ENCODE peak calls at places on chromosomes 2 and 18, in five cellular contexts. F is endothelial cell of umbilical vein, C is H1, S is HepG2, Y is K562. M is an unnamed sample. For H3K4me1, the result is how much of the 10 kb centered on the place peaks cover.

GRCh38 chr2:59301466-59302402 is 1060.6 kb upstream of the FANCL start:
- DNase-seq in F (peak), C (no peak), S (peak), Y (peak), M (peak)

GRCh38 chr2:104078431-104079157 is 775.3 kb upstream of the POU3F3 start:
- DNase-seq in F (no peak), C (peak), S (no peak), Y (no peak), M (no peak)

GRCh38 chr2:70990216-70990615 is 4.5 kb downstream of the TEX261 start:
- DNase-seq in F (no peak), C (no peak), S (no peak), Y (no peak), M (no peak)

GRCh38 chr18:9017170-9017899 is 85.2 kb upstream of the NDUFV2 start:
- DNase-seq in F (peak), C (peak), S (peak), Y (peak), M (peak)

GRCh38 chr2:188788621-188789020 is 185.6 kb upstream of the COL3A1 start:
- DNase-seq in F (peak), C (no peak), S (no peak), Y (no peak), M (peak)

GRCh38 chr2:179850188-179850587 is 11.2 kb downstream of the ZNF385B start:
- DNase-seq in F (no peak), C (no peak), S (peak), Y (no peak), M (no peak)

GRCh38 chr18:55589625-55590291 is 1.8 kb upstream of the TCF4 start:
- DNase-seq in F (peak), C (peak), S (no peak), Y (peak), M (no peak)

GRCh38 chr18:74310411-74310810 is 5.2 kb upstream of the C18orf63 start:
- DNase-seq in F (peak), C (no peak), S (peak), Y (no peak), M (no peak)

GRCh38 chr2:715847-716573 is 38.8 kb upstream of the TMEM18 start:
- DNase-seq in F (no peak), C (no peak), S (no peak), Y (no peak), M (peak)

GRCh38 chr2:69994166-69994565 is 32.7 kb upstream of the ASPRV1 start:
- DNase-seq in F (no peak), C (no peak), S (no peak), Y (no peak), M (no peak)

GRCh38 chr2:112006076-112006410 is 49.0 kb upstream of the TMEM87B start:
- DNase-seq in F (no peak), C (no peak), S (no peak), Y (no peak), M (no peak)

GRCh38 chr2:45007356-45007755 is 1.9 kb downstream of the SIX2 start:
- DNase-seq in F (no peak), C (no peak), S (no peak), Y (no peak), M (no peak)

GRCh38 chr2:45007961-45008295 is 1.3 kb downstream of the SIX2 start:
- DNase-seq in F (no peak), C (peak), S (no peak), Y (no peak), M (no peak)

GRCh38 chr2:45006942-45007287 is 2.3 kb downstream of the SIX2 start:
- DNase-seq in F (no peak), C (no peak), S (no peak), Y (no peak), M (no peak)

GRCh38 chr2:45009303-45009927 is at the start of gene SIX2:
- DNase-seq in F (peak), C (peak), S (peak), Y (peak), M (peak)

GRCh38 chr2:45008296-45009129 is 739 bp downstream of the SIX2 start:
- DNase-seq in F (peak), C (peak), S (no peak), Y (no peak), M (no peak)
- H3K4me1 ChIP-seq in F (under half), C (under half), S (under half), Y (under half), M (under half)

GRCh38 chr2:11732587-11732986 is 13.8 kb upstream of the LPIN1 start:
- DNase-seq in F (no peak), C (no peak), S (no peak), Y (no peak), M (no peak)
- TF ChIP-seq MAX in F (no peak), C (no peak), S (no peak), Y (no peak), M (no peak)

DNA sequence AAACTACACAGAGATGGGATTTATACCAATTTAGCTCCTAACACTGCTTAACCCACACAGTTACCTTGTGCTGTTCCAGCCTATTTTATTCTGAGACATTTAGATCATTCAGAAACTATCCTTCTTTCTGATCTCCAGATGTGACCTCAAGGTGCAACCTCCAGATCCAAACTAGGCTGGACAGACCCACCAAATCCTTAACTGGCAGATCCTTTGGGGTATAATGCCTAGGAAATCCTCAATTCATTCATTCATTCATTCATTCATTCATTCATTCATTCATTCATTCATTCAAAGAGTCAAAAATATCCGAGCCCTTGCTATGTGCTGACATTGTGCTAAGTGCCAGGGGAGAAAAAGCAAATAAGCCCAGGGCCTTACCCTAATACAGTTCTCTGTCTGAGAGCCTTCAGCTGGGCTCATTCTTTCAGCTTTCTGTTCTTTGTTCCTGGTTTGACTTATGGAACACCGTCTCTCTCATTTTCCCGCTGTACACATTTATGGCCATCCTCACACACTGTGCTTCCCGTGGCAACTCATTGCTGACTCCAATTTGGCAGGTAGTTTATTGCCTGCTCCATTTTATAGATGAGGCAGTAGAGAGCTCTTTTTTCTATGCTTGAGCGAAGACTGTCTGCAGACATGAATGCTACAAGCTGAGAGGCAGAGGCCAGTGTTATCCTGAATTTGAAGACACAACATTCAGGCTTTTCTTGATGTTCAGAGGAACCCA is 83.1 kb downstream of the HRH4 start:
- DNase-seq in F (no peak), C (no peak), S (no peak), Y (no peak), M (no peak)
- H3K9ac ChIP-seq in F (no peak), C (no peak), S (no peak), Y (no peak), M (no peak)

GRCh38 chr2:41932241-41933034 is 115.4 kb upstream of the PKDCC start:
- DNase-seq in F (no peak), C (no peak), S (no peak), Y (peak), M (no peak)
- H3K4me1 ChIP-seq in F (under half), C (under half), S (under half), Y (under half), M (under half)

GRCh38 chr2:3611611-3612010 is 16.7 kb downstream of the COLEC11 start:
- DNase-seq in F (no peak), C (no peak), S (no peak), Y (no peak), M (no peak)

GRCh38 chr2:3610415-3610814 is 15.5 kb downstream of the COLEC11 start:
- DNase-seq in F (no peak), C (no peak), S (no peak), Y (no peak), M (no peak)

GRCh38 chr2:3612639-3613523 is 18.0 kb downstream of the COLEC11 start:
- DNase-seq in F (no peak), C (peak), S (no peak), Y (no peak), M (no peak)

GRCh38 chr2:3611136-3611535 is 16.2 kb downstream of the COLEC11 start:
- DNase-seq in F (no peak), C (no peak), S (no peak), Y (no peak), M (no peak)

GRCh38 chr2:3613524-3613905 is 18.6 kb downstream of the COLEC11 start:
- DNase-seq in F (no peak), C (no peak), S (no peak), Y (no peak), M (no peak)
- TF ChIP-seq MAX in F (no peak), C (no peak), S (no peak), Y (no peak), M (no peak)

GRCh38 chr2:168566974-168567650 is 111.0 kb downstream of the CERS6 start:
- DNase-seq in F (no peak), C (no peak), S (no peak), Y (no peak), M (no peak)

GRCh38 chr2:168565112-168565511 is 109.0 kb downstream of the CERS6 start:
- DNase-seq in F (no peak), C (no peak), S (no peak), Y (no peak), M (no peak)

GRCh38 chr2:168565512-168565911 is 109.4 kb downstream of the CERS6 start:
- DNase-seq in F (no peak), C (no peak), S (no peak), Y (no peak), M (no peak)

GRCh38 chr2:168562971-168563370 is 106.9 kb downstream of the CERS6 start:
- DNase-seq in F (no peak), C (no peak), S (no peak), Y (no peak), M (no peak)

GRCh38 chr2:168564641-168565040 is 108.6 kb downstream of the CERS6 start:
- DNase-seq in F (no peak), C (no peak), S (no peak), Y (no peak), M (no peak)
- H3K9ac ChIP-seq in F (no peak), C (no peak), S (no peak), Y (no peak), M (no peak)

GRCh38 chr2:230221533-230221932 is 1.7 kb upstream of the SP110 start:
- DNase-seq in F (no peak), C (no peak), S (no peak), Y (no peak), M (no peak)

GRCh38 chr2:230227216-230227615 is 1.7 kb downstream of the SP140 start:
- DNase-seq in F (no peak), C (no peak), S (peak), Y (no peak), M (no peak)

GRCh38 chr2:230224458-230224857 is 1.1 kb upstream of the SP140 start:
- DNase-seq in F (no peak), C (no peak), S (no peak), Y (no peak), M (no peak)

GRCh38 chr2:230226090-230226551 is 585 bp downstream of the SP140 start:
- DNase-seq in F (no peak), C (no peak), S (no peak), Y (no peak), M (no peak)

DNA sequence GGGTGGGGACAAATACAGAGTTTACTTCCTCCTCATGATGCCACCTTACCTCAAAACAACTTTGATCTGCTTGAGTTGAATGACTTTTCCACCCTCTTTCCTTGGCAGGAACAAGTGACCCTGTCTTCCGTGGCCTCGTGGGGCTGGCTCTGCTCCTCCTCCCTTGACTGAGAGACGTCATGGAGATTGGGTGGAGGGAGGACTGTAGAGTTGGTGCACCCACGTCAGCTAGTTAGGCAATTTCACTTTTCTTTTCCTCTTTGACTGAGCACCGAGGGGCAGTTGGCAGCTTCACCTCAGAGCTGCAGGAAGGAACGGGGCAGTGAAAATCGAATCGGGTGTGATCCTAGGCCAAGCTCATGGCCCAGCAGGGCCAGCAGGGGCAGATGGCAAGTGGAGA is at the start of gene SP140:
- DNase-seq in F (no peak), C (no peak), S (no peak), Y (no peak), M (no peak)
- H3K4me1 ChIP-seq in F (under half), C (under half), S (under half), Y (under half), M (under half)

M was measured in HCT116.